ENCODE peak calls at places on chromosomes 13 and 19, in five cellular contexts. P is GM23338, H is adrenal gland, N is cardiac muscle cell, L is stomach. O is an unnamed sample.

GRCh38 chr13:25692156-25692555 is 320.4 kb downstream of the ATP8A2 start:
- DNase-seq in P (peak), H (no peak), N (peak), L (no peak), O (peak)

GRCh38 chr19:56837892-56838679 is 2.4 kb downstream of the PEG3 start:
- DNase-seq in P (no peak), H (peak), N (no peak), L (no peak), O (peak)

GRCh38 chr19:34733826-34734600 is at the start of gene ZNF181:
- DNase-seq in P (peak), H (peak), N (peak), L (peak), O (peak)

GRCh38 chr13:113918981-113919646 is 54.8 kb downstream of the C13orf46 start:
- DNase-seq in P (no peak), H (peak), N (no peak), L (peak), O (no peak)

GRCh38 chr19:46902402-46902766 is 41.6 kb downstream of the ARHGAP35 start:
- DNase-seq in P (peak), H (peak), N (no peak), L (peak), O (peak)

GRCh38 chr13:31895687-31896086 is 135.9 kb upstream of the FRY start:
- DNase-seq in P (no peak), H (no peak), N (no peak), L (no peak), O (no peak)

GRCh38 chr19:58154287-58154678 is 3.7 kb upstream of the ZNF329 start:
- DNase-seq in P (peak), H (peak), N (peak), L (peak), O (peak)

GRCh38 chr13:97136418-97136817 is 85.7 kb upstream of the MBNL2 start:
- DNase-seq in P (no peak), H (no peak), N (no peak), L (no peak), O (no peak)

GRCh38 chr13:111598751-111599150 is 278.3 kb downstream of the TEX29 start:
- DNase-seq in P (no peak), H (no peak), N (no peak), L (no peak), O (no peak)

GRCh38 chr13:113046066-113046882 is 59.3 kb upstream of the F7 start:
- DNase-seq in P (no peak), H (no peak), N (no peak), L (no peak), O (no peak)

GRCh38 chr13:79445968-79446645 is 34.8 kb upstream of the NDFIP2 start:
- DNase-seq in P (peak), H (no peak), N (no peak), L (no peak), O (no peak)

GRCh38 chr13:44271915-44272341 is 101.7 kb upstream of the SERP2 start:
- DNase-seq in P (no peak), H (peak), N (peak), L (no peak), O (no peak)

GRCh38 chr19:15623711-15624318 is 8.8 kb downstream of the CYP4F8 start:
- DNase-seq in P (peak), H (no peak), N (no peak), L (no peak), O (peak)

GRCh38 chr19:55563261-55563690 is 17.4 kb downstream of the ZNF579 start:
- DNase-seq in P (no peak), H (no peak), N (peak), L (peak), O (no peak)

GRCh38 chr13:47332149-47332548 is 435.3 kb upstream of the HTR2A start:
- DNase-seq in P (no peak), H (no peak), N (no peak), L (no peak), O (no peak)

GRCh38 chr13:49649244-49649962 is 21.1 kb downstream of the ARL11 start:
- DNase-seq in P (peak), H (no peak), N (peak), L (no peak), O (no peak)

GRCh38 chr19:3818479-3818878 is 32.3 kb upstream of the MATK start:
- DNase-seq in P (no peak), H (no peak), N (peak), L (no peak), O (no peak)

GRCh38 chr19:50458396-50459066 is 17.8 kb upstream of the EMC10 start:
- DNase-seq in P (peak), H (no peak), N (no peak), L (no peak), O (no peak)

GRCh38 chr19:988081-988480 is 3.9 kb downstream of the WDR18 start:
- DNase-seq in P (peak), H (no peak), N (no peak), L (no peak), O (no peak)
- H3K27ac ChIP-seq in P (no peak), H (no peak), N (no peak), L (no peak), O (no peak)

GRCh38 chr19:48878219-48879024 is 6.2 kb downstream of the PPP1R15A start:
- DNase-seq in P (no peak), H (peak), N (no peak), L (peak), O (no peak)
- H3K27ac ChIP-seq in P (no peak), H (no peak), N (peak), L (peak), O (no peak)

GRCh38 chr13:51249254-51249653 is 27.1 kb downstream of the FAM124A start:
- DNase-seq in P (peak), H (no peak), N (no peak), L (no peak), O (no peak)
- H3K27ac ChIP-seq in P (peak), H (no peak), N (no peak), L (no peak), O (no peak)

GRCh38 chr19:10758978-10759377 is 41.1 kb downstream of the DNM2 start:
- DNase-seq in P (no peak), H (no peak), N (no peak), L (no peak), O (no peak)
- H3K27ac ChIP-seq in P (no peak), H (peak), N (peak), L (no peak), O (no peak)

GRCh38 chr19:44796701-44797115 is 12.2 kb upstream of the BCAM start:
- DNase-seq in P (peak), H (no peak), N (peak), L (peak), O (no peak)

GRCh38 chr19:44794610-44795009 is 14.3 kb upstream of the BCAM start:
- DNase-seq in P (no peak), H (no peak), N (no peak), L (no peak), O (no peak)

GRCh38 chr19:44799627-44800257 is 9.2 kb upstream of the BCAM start:
- DNase-seq in P (no peak), H (no peak), N (no peak), L (no peak), O (no peak)

GRCh38 chr19:44792286-44792685 is 14.6 kb downstream of the CBLC start:
- DNase-seq in P (no peak), H (no peak), N (no peak), L (no peak), O (peak)

DNA sequence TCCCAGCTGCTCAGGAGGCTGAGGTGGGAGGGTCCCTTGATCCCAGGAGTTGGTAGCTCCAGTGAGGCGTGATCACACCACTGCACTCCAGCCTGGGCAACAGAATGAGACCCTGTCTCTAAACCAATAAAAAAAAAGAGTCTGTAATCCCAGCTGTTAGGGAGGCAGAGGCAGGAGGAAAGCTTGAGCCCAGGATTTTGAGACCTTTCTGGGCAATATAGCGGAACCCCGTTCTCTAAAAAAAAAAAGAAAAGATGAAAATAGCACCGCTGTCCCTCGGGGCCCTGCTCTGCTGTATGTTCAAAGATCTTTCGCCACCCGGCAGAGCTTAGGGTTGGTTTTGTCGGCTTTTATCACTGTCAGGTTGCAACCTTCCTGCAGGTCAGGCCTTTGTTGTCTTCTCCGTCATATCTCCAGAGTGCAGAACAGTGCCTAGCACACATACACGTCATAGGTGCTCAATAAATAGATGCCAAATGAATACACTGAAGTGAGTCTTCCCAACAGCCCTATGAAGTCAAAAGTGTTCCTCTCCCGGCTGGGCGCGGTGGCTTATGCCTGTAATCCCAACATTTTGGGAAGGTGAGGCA is 13.4 kb upstream of the BCAM start:
- DNase-seq in P (no peak), H (no peak), N (no peak), L (no peak), O (no peak)
- H3K27ac ChIP-seq in P (no peak), H (no peak), N (no peak), L (no peak), O (no peak)

GRCh38 chr19:44614313-44614712 is 950 bp downstream of the IGSF23 start:
- DNase-seq in P (no peak), H (no peak), N (no peak), L (no peak), O (no peak)
- H3K27ac ChIP-seq in P (no peak), H (no peak), N (no peak), L (no peak), O (no peak)